ENCODE peak calls at places on chromosomes 2 and 18, in seven cellular contexts. One of them, this sample, is unnamed.

GRCh38 chr2:112257575-112257974 is 2.7 kb upstream of the ZC3H8 start:
- DNase-seq in HS-27A: no peak
- DNase-seq in MM.1S: no peak
- DNase-seq in ELR: peak
- DNase-seq in activated naive CD8-positive, alpha-beta T cell treated with anti-CD3 and anti-CD28 coated beads, Interleukin-2, amount 50 U/mL, for 16 hours: no peak
- DNase-seq in HCEC 1CT: peak
- DNase-seq in activated CD4-positive, alpha-beta T cell treated with anti-CD3 and anti-CD28 coated beads, Interleukin-2, amount 50 U/mL, for 1 hour: no peak
- DNase-seq in this sample: no peak

GRCh38 chr18:4510709-4511108 is 55.6 kb upstream of the DLGAP1 start:
- DNase-seq in HS-27A: no peak
- DNase-seq in MM.1S: no peak
- DNase-seq in ELR: no peak
- DNase-seq in activated naive CD8-positive, alpha-beta T cell treated with anti-CD3 and anti-CD28 coated beads, Interleukin-2, amount 50 U/mL, for 16 hours: no peak
- DNase-seq in HCEC 1CT: no peak
- DNase-seq in activated CD4-positive, alpha-beta T cell treated with anti-CD3 and anti-CD28 coated beads, Interleukin-2, amount 50 U/mL, for 1 hour: no peak
- DNase-seq in this sample: no peak

GRCh38 chr2:27571681-27572080 is 11.2 kb upstream of the ZNF512 start:
- DNase-seq in HS-27A: no peak
- DNase-seq in MM.1S: no peak
- DNase-seq in ELR: no peak
- DNase-seq in activated naive CD8-positive, alpha-beta T cell treated with anti-CD3 and anti-CD28 coated beads, Interleukin-2, amount 50 U/mL, for 16 hours: no peak
- DNase-seq in HCEC 1CT: no peak
- DNase-seq in activated CD4-positive, alpha-beta T cell treated with anti-CD3 and anti-CD28 coated beads, Interleukin-2, amount 50 U/mL, for 1 hour: no peak
- DNase-seq in this sample: no peak

GRCh38 chr2:231190531-231191197 is 7.8 kb upstream of the ARMC9 start:
- DNase-seq in HS-27A: no peak
- DNase-seq in MM.1S: no peak
- DNase-seq in ELR: no peak
- DNase-seq in activated naive CD8-positive, alpha-beta T cell treated with anti-CD3 and anti-CD28 coated beads, Interleukin-2, amount 50 U/mL, for 16 hours: no peak
- DNase-seq in HCEC 1CT: peak
- DNase-seq in activated CD4-positive, alpha-beta T cell treated with anti-CD3 and anti-CD28 coated beads, Interleukin-2, amount 50 U/mL, for 1 hour: no peak
- DNase-seq in this sample: no peak

GRCh38 chr2:223041527-223042109 is 10.4 kb upstream of the KCNE4 start:
- DNase-seq in HS-27A: peak
- DNase-seq in MM.1S: no peak
- DNase-seq in ELR: peak
- DNase-seq in activated naive CD8-positive, alpha-beta T cell treated with anti-CD3 and anti-CD28 coated beads, Interleukin-2, amount 50 U/mL, for 16 hours: no peak
- DNase-seq in HCEC 1CT: peak
- DNase-seq in activated CD4-positive, alpha-beta T cell treated with anti-CD3 and anti-CD28 coated beads, Interleukin-2, amount 50 U/mL, for 1 hour: no peak
- DNase-seq in this sample: peak

GRCh38 chr2:29071032-29071975 is 3.0 kb downstream of the PCARE start:
- DNase-seq in HS-27A: no peak
- DNase-seq in MM.1S: no peak
- DNase-seq in ELR: no peak
- DNase-seq in activated naive CD8-positive, alpha-beta T cell treated with anti-CD3 and anti-CD28 coated beads, Interleukin-2, amount 50 U/mL, for 16 hours: no peak
- DNase-seq in HCEC 1CT: no peak
- DNase-seq in activated CD4-positive, alpha-beta T cell treated with anti-CD3 and anti-CD28 coated beads, Interleukin-2, amount 50 U/mL, for 1 hour: no peak
- DNase-seq in this sample: no peak

GRCh38 chr2:72334806-72335205 is 187.1 kb upstream of the CYP26B1 start:
- DNase-seq in HS-27A: no peak
- DNase-seq in MM.1S: no peak
- DNase-seq in ELR: no peak
- DNase-seq in activated naive CD8-positive, alpha-beta T cell treated with anti-CD3 and anti-CD28 coated beads, Interleukin-2, amount 50 U/mL, for 16 hours: no peak
- DNase-seq in HCEC 1CT: no peak
- DNase-seq in activated CD4-positive, alpha-beta T cell treated with anti-CD3 and anti-CD28 coated beads, Interleukin-2, amount 50 U/mL, for 1 hour: no peak
- DNase-seq in this sample: no peak

GRCh38 chr2:25014631-25015030 is 27.2 kb upstream of the EFR3B start:
- DNase-seq in HS-27A: no peak
- DNase-seq in MM.1S: no peak
- DNase-seq in ELR: no peak
- DNase-seq in activated naive CD8-positive, alpha-beta T cell treated with anti-CD3 and anti-CD28 coated beads, Interleukin-2, amount 50 U/mL, for 16 hours: no peak
- DNase-seq in HCEC 1CT: no peak
- DNase-seq in activated CD4-positive, alpha-beta T cell treated with anti-CD3 and anti-CD28 coated beads, Interleukin-2, amount 50 U/mL, for 1 hour: no peak
- DNase-seq in this sample: no peak

GRCh38 chr18:70296289-70296688 is 7.4 kb downstream of the SOCS6 start:
- DNase-seq in HS-27A: no peak
- DNase-seq in MM.1S: no peak
- DNase-seq in ELR: no peak
- DNase-seq in activated naive CD8-positive, alpha-beta T cell treated with anti-CD3 and anti-CD28 coated beads, Interleukin-2, amount 50 U/mL, for 16 hours: no peak
- DNase-seq in HCEC 1CT: no peak
- DNase-seq in activated CD4-positive, alpha-beta T cell treated with anti-CD3 and anti-CD28 coated beads, Interleukin-2, amount 50 U/mL, for 1 hour: no peak
- DNase-seq in this sample: no peak

GRCh38 chr2:137957033-137957432 is 7.2 kb upstream of the HNMT start:
- DNase-seq in HS-27A: peak
- DNase-seq in MM.1S: no peak
- DNase-seq in ELR: peak
- DNase-seq in activated naive CD8-positive, alpha-beta T cell treated with anti-CD3 and anti-CD28 coated beads, Interleukin-2, amount 50 U/mL, for 16 hours: no peak
- DNase-seq in HCEC 1CT: peak
- DNase-seq in activated CD4-positive, alpha-beta T cell treated with anti-CD3 and anti-CD28 coated beads, Interleukin-2, amount 50 U/mL, for 1 hour: no peak
- DNase-seq in this sample: peak

GRCh38 chr2:128384446-128384845 is 65.8 kb upstream of the HS6ST1 start:
- DNase-seq in HS-27A: no peak
- DNase-seq in MM.1S: no peak
- DNase-seq in ELR: no peak
- DNase-seq in activated naive CD8-positive, alpha-beta T cell treated with anti-CD3 and anti-CD28 coated beads, Interleukin-2, amount 50 U/mL, for 16 hours: no peak
- DNase-seq in HCEC 1CT: no peak
- DNase-seq in activated CD4-positive, alpha-beta T cell treated with anti-CD3 and anti-CD28 coated beads, Interleukin-2, amount 50 U/mL, for 1 hour: no peak
- DNase-seq in this sample: no peak

GRCh38 chr2:230986520-230987136 is 9.3 kb upstream of the SPATA3 start:
- DNase-seq in HS-27A: no peak
- DNase-seq in MM.1S: no peak
- DNase-seq in ELR: no peak
- DNase-seq in activated naive CD8-positive, alpha-beta T cell treated with anti-CD3 and anti-CD28 coated beads, Interleukin-2, amount 50 U/mL, for 16 hours: no peak
- DNase-seq in HCEC 1CT: no peak
- DNase-seq in activated CD4-positive, alpha-beta T cell treated with anti-CD3 and anti-CD28 coated beads, Interleukin-2, amount 50 U/mL, for 1 hour: no peak
- DNase-seq in this sample: no peak

GRCh38 chr18:57023483-57023882 is 123.4 kb upstream of the BOD1L2 start:
- DNase-seq in HS-27A: no peak
- DNase-seq in MM.1S: no peak
- DNase-seq in ELR: no peak
- DNase-seq in activated naive CD8-positive, alpha-beta T cell treated with anti-CD3 and anti-CD28 coated beads, Interleukin-2, amount 50 U/mL, for 16 hours: no peak
- DNase-seq in HCEC 1CT: no peak
- DNase-seq in activated CD4-positive, alpha-beta T cell treated with anti-CD3 and anti-CD28 coated beads, Interleukin-2, amount 50 U/mL, for 1 hour: no peak
- DNase-seq in this sample: no peak

GRCh38 chr18:23825978-23826405 is 136.7 kb downstream of the LAMA3 start:
- DNase-seq in HS-27A: no peak
- DNase-seq in MM.1S: no peak
- DNase-seq in ELR: peak
- DNase-seq in activated naive CD8-positive, alpha-beta T cell treated with anti-CD3 and anti-CD28 coated beads, Interleukin-2, amount 50 U/mL, for 16 hours: no peak
- DNase-seq in HCEC 1CT: peak
- DNase-seq in activated CD4-positive, alpha-beta T cell treated with anti-CD3 and anti-CD28 coated beads, Interleukin-2, amount 50 U/mL, for 1 hour: no peak
- DNase-seq in this sample: peak

GRCh38 chr2:237723613-237724012 is 75.0 kb upstream of the RBM44 start:
- DNase-seq in HS-27A: no peak
- DNase-seq in MM.1S: peak
- DNase-seq in ELR: peak
- DNase-seq in activated naive CD8-positive, alpha-beta T cell treated with anti-CD3 and anti-CD28 coated beads, Interleukin-2, amount 50 U/mL, for 16 hours: no peak
- DNase-seq in HCEC 1CT: peak
- DNase-seq in activated CD4-positive, alpha-beta T cell treated with anti-CD3 and anti-CD28 coated beads, Interleukin-2, amount 50 U/mL, for 1 hour: no peak
- DNase-seq in this sample: peak

GRCh38 chr2:42127425-42128424 is 41.4 kb upstream of the EML4 start:
- DNase-seq in HS-27A: no peak
- DNase-seq in MM.1S: peak
- DNase-seq in ELR: peak
- DNase-seq in activated naive CD8-positive, alpha-beta T cell treated with anti-CD3 and anti-CD28 coated beads, Interleukin-2, amount 50 U/mL, for 16 hours: no peak
- DNase-seq in HCEC 1CT: no peak
- DNase-seq in activated CD4-positive, alpha-beta T cell treated with anti-CD3 and anti-CD28 coated beads, Interleukin-2, amount 50 U/mL, for 1 hour: no peak
- DNase-seq in this sample: no peak

GRCh38 chr2:132275396-132275795 is 113.6 kb upstream of the ANKRD30BL start:
- DNase-seq in HS-27A: no peak
- DNase-seq in MM.1S: no peak
- DNase-seq in ELR: no peak
- DNase-seq in activated naive CD8-positive, alpha-beta T cell treated with anti-CD3 and anti-CD28 coated beads, Interleukin-2, amount 50 U/mL, for 16 hours: no peak
- DNase-seq in HCEC 1CT: no peak
- DNase-seq in activated CD4-positive, alpha-beta T cell treated with anti-CD3 and anti-CD28 coated beads, Interleukin-2, amount 50 U/mL, for 1 hour: no peak
- DNase-seq in this sample: no peak

This sample was measured in foreskin fibroblast.